ENCODE peak calls at places on chromosomes 2 and 18, in six cellular contexts. O is fibroblast of lung; F is CD8-positive, alpha-beta T cell; J is thoracic aorta; A is ovary; E is cardiac muscle cell. B is an unnamed sample.

GRCh38 chr2:219350215-219350937 is 17.8 kb upstream of the RESP18 start:
- DNase-seq in O (peak; percentile 33), F (no peak), J (no peak), A (no peak), E (no peak), B (no peak)

GRCh38 chr2:66494708-66495107 is 59.8 kb downstream of the MEIS1 start:
- DNase-seq in O (peak; percentile 94), F (no peak), J (peak; percentile 22), A (peak; percentile 70), E (no peak), B (no peak)

GRCh38 chr2:171966268-171966667 is 33.5 kb upstream of the METAP1D start:
- DNase-seq in O (no peak), F (no peak), J (no peak), A (no peak), E (no peak), B (no peak)

GRCh38 chr2:5365871-5366461 is 326.2 kb upstream of the SOX11 start:
- DNase-seq in O (peak; percentile 67), F (peak; percentile 1), J (no peak), A (peak; percentile 24), E (peak; percentile 86), B (no peak)

GRCh38 chr18:58965291-58965929 is 100.7 kb downstream of the ZNF532 start:
- DNase-seq in O (no peak), F (no peak), J (no peak), A (no peak), E (no peak), B (no peak)

GRCh38 chr2:215879977-215880940 is 133.1 kb downstream of the MREG start:
- DNase-seq in O (peak; percentile 59), F (no peak), J (no peak), A (no peak), E (no peak), B (no peak)

GRCh38 chr2:223720367-223720766 is 117.0 kb downstream of the AP1S3 start:
- DNase-seq in O (no peak), F (no peak), J (no peak), A (no peak), E (no peak), B (no peak)

GRCh38 chr18:31510319-31510718 is 12.3 kb downstream of the DSG2 start:
- DNase-seq in O (no peak), F (no peak), J (no peak), A (no peak), E (no peak), B (no peak)

GRCh38 chr2:72576459-72576858 is 249.4 kb downstream of the EXOC6B start:
- DNase-seq in O (no peak), F (no peak), J (no peak), A (no peak), E (no peak), B (no peak)

GRCh38 chr2:128729051-128729450 is 410.4 kb upstream of the HS6ST1 start:
- DNase-seq in O (no peak), F (no peak), J (no peak), A (no peak), E (no peak), B (no peak)

GRCh38 chr2:28389399-28390240 is 3.0 kb upstream of the FOSL2 start:
- DNase-seq in O (no peak), F (no peak), J (no peak), A (no peak), E (peak; percentile 77), B (no peak)

GRCh38 chr2:237067985-237068576 is 17.6 kb upstream of the COPS8 start:
- DNase-seq in O (peak; percentile 41), F (no peak), J (no peak), A (no peak), E (no peak), B (no peak)

GRCh38 chr2:11339508-11340083 is 4.8 kb downstream of the ROCK2 start:
- DNase-seq in O (no peak), F (no peak), J (no peak), A (no peak), E (no peak), B (no peak)

GRCh38 chr2:58289029-58289428 is 47.9 kb upstream of the FANCL start:
- DNase-seq in O (no peak), F (no peak), J (no peak), A (no peak), E (no peak), B (no peak)

GRCh38 chr2:133892352-133892913 is 324.2 kb upstream of the NCKAP5 start:
- DNase-seq in O (no peak), F (no peak), J (no peak), A (no peak), E (no peak), B (no peak)

GRCh38 chr2:108533832-108534576 is at the start of gene LIMS1:
- DNase-seq in O (peak; percentile 88), F (peak; percentile 85), J (peak; percentile 79), A (peak; percentile 93), E (peak; percentile 94), B (peak; percentile 64)

GRCh38 chr2:200298816-200299215 is 7.7 kb upstream of the SPATS2L start:
- DNase-seq in O (no peak), F (no peak), J (no peak), A (no peak), E (no peak), B (no peak)

GRCh38 chr2:188003800-188004199 is 287.9 kb upstream of the GULP1 start:
- DNase-seq in O (no peak), F (no peak), J (no peak), A (no peak), E (no peak), B (no peak)

GRCh38 chr2:178219247-178219646 is 24.9 kb downstream of the OSBPL6 start:
- DNase-seq in O (no peak), F (no peak), J (no peak), A (no peak), E (no peak), B (no peak)

GRCh38 chr2:236010920-236011685 is 157.1 kb downstream of the GBX2 start:
- DNase-seq in O (peak; percentile 4), F (no peak), J (no peak), A (no peak), E (no peak), B (no peak)

GRCh38 chr2:238168196-238168815 is 9.5 kb downstream of the ERFE start:
- DNase-seq in O (no peak), F (no peak), J (no peak), A (no peak), E (no peak), B (no peak)

GRCh38 chr2:121492409-121492808 is 38.3 kb upstream of the RNU4ATAC start:
- DNase-seq in O (no peak), F (no peak), J (no peak), A (no peak), E (no peak), B (no peak)

GRCh38 chr2:44944102-44944951 is 2.8 kb downstream of the SIX3 start:
- DNase-seq in O (no peak), F (no peak), J (no peak), A (no peak), E (no peak), B (no peak)

DNA sequence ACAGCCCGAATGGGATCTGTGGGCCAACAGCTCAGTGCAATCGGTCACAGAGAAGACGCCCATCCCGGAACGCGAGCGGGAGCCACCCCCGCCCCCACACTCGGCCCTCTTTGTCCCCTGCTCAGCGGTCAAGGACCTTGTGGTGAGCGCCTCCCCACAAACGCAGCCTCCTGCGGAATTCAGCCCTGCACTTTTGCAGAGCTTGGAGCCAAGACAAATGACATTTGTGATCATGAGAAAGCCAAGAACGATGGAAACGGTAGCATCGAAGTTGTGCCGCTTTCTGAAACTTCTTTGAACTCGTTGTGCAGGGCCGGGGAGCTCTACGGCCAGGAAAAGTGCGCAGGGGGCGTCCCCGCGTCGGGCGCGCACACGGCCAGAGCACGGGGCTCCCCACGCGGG is 6.7 kb upstream of the SALL3 start:
- DNase-seq in O (no peak), F (no peak), J (no peak), A (no peak), E (no peak), B (no peak)
- H3K27me3 ChIP-seq in O (peaks cover 14% of the 10 kb centered on the region), F (peaks cover 26% of the 10 kb centered on the region), J (peaks cover 8% of the 10 kb centered on the region), A (no peaks in the 10 kb centered on the region), E (peaks cover 99% of the 10 kb centered on the region), B (peaks cover 45% of the 10 kb centered on the region)

GRCh38 chr2:73728711-73729110 is 8.4 kb downstream of the TPRKB start:
- DNase-seq in O (no peak), F (no peak), J (no peak), A (no peak), E (no peak), B (no peak)
- H3K36me3 ChIP-seq in O (peaks cover 6% of the 10 kb centered on the region), F (peaks cover 16% of the 10 kb centered on the region), J (peaks cover 18% of the 10 kb centered on the region), A (no peaks in the 10 kb centered on the region), E (peaks cover 21% of the 10 kb centered on the region), B (peaks cover 25% of the 10 kb centered on the region)

GRCh38 chr2:158385646-158386045 is 70.9 kb downstream of the CCDC148 start:
- DNase-seq in O (no peak), F (no peak), J (no peak), A (no peak), E (no peak), B (no peak)

GRCh38 chr2:158381205-158381604 is 75.3 kb downstream of the CCDC148 start:
- DNase-seq in O (no peak), F (no peak), J (no peak), A (no peak), E (no peak), B (no peak)

GRCh38 chr2:158378926-158379325 is 77.6 kb downstream of the CCDC148 start:
- DNase-seq in O (no peak), F (no peak), J (no peak), A (no peak), E (no peak), B (no peak)

GRCh38 chr2:158381978-158382377 is 74.6 kb downstream of the CCDC148 start:
- DNase-seq in O (no peak), F (no peak), J (no peak), A (no peak), E (no peak), B (no peak)

DNA sequence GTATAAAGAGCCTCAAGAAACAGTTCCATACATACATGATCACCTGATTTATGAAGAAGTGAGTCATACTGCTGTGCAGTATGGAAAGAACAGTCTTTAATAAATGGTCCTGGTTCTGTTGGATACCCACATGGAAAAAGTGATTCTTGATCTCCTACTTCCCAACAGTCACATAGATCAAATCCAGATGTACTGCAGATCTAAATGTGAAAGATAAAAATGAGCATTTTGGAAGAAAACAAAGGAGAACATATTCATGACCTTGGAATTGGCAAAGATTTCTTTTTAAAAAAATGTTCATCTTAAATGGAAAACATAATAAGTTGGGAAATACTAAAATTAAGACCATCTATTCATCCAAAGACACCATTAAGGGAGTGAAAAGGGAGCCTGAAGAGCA is 75.8 kb downstream of the CCDC148 start:
- DNase-seq in O (no peak), F (no peak), J (no peak), A (no peak), E (no peak), B (no peak)
- H3K27me3 ChIP-seq in O (no peaks in the 10 kb centered on the region), F (no peaks in the 10 kb centered on the region), J (no peaks in the 10 kb centered on the region), A (no peaks in the 10 kb centered on the region), E (no peaks in the 10 kb centered on the region), B (no peaks in the 10 kb centered on the region)

DNA sequence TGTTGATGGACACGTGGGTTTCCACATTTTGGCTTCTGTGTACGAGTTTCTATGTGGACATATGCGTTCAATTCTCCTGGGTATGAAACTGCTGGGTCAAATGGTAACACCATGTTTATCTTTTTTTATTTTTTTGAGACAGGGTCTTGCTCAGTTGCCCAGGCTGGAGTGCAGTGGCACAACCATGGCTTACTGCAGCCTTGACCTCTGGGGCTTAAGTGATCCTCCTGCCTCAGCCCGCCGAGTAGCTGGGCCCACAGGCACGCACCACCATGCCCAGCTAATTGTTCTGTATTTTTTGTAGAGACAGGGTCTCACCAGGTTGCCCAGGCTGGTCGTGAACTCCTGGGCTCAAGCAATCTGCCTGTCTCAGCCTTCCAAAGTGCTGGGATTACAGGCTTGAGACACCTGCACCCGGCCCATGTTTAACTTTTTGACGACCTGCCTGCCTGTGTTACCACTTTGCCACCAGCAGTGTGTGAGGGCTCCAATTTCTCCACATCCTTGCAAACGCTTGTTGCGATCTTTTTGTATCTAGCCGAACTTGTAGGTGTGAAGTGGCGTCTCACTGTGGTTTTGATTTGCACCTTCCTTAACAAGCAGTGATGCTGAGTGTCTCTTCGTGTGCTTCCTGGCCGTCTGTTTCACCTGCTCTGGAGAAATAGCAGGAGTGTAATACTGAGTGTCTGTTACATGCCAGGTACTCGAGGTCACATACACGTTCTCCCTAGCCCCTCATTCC is 6.9 kb downstream of the HSBP1L1 start:
- DNase-seq in O (no peak), F (no peak), J (no peak), A (no peak), E (no peak), B (no peak)
- H3K36me3 ChIP-seq in O (peaks cover 16% of the 10 kb centered on the region), F (peaks cover 19% of the 10 kb centered on the region), J (peaks cover 10% of the 10 kb centered on the region), A (no peaks in the 10 kb centered on the region), E (peaks cover 19% of the 10 kb centered on the region), B (no peaks in the 10 kb centered on the region)

B was measured in esophagus squamous epithelium.